ENCODE peak calls at places on chromosomes 13 and 19, in eight cellular contexts. F is tibial nerve, U is GM23248, H is neuronal stem cell, K is left ventricle myocardium inferior, M is mammary epithelial cell, Z is stomach, A is cardiac muscle cell. C is an unnamed sample.

GRCh38 chr19:58003153-58003828 is 671 bp upstream of the ZNF606 start:
- DNase-seq in Z (no peak), U (peak; percentile 46), A (peak; percentile 42), H (no peak), K (no peak), F (no peak), M (no peak), C (no peak)

GRCh38 chr13:35810286-35810685 is 320.9 kb downstream of the DCLK1 start:
- DNase-seq in Z (no peak), F (no peak), K (no peak), H (no peak), M (no peak), A (no peak), U (no peak), C (no peak)

GRCh38 chr13:30088312-30088855 is 219.0 kb downstream of the KATNAL1 start:
- DNase-seq in K (no peak), Z (no peak), U (no peak), F (no peak), M (no peak), A (no peak), H (no peak), C (no peak)

GRCh38 chr19:20607943-20608342 is 42.4 kb upstream of the ZNF737 start:
- DNase-seq in H (no peak), K (no peak), F (no peak), M (no peak), A (no peak), Z (no peak), U (no peak), C (no peak)

GRCh38 chr19:15427991-15428471 is 9.2 kb upstream of the AKAP8L start:
- DNase-seq in U (no peak), F (no peak), H (no peak), M (no peak), A (no peak), K (no peak), Z (no peak), C (no peak)

GRCh38 chr13:41520016-41520698 is 62.8 kb downstream of the RGCC start:
- DNase-seq in H (no peak), Z (no peak), K (no peak), A (no peak), F (no peak), M (no peak), U (peak; percentile 40), C (no peak)

GRCh38 chr19:3691372-3691716 is 8.9 kb downstream of the PIP5K1C start:
- DNase-seq in Z (no peak), F (no peak), K (no peak), M (no peak), U (no peak), H (no peak), A (no peak), C (no peak)

GRCh38 chr19:12676928-12677327 is 4.8 kb downstream of the DHPS start:
- DNase-seq in H (no peak), Z (no peak), A (no peak), F (no peak), U (no peak), M (no peak), K (no peak), C (no peak)

GRCh38 chr19:54192972-54193371 is 1.9 kb downstream of the TSEN34 start:
- DNase-seq in H (no peak), F (no peak), M (no peak), Z (no peak), A (no peak), K (no peak), U (no peak), C (no peak)

GRCh38 chr13:101941095-101941777 is 460.6 kb downstream of the FGF14 start:
- DNase-seq in A (peak; percentile 2), H (no peak), K (no peak), M (no peak), U (peak; percentile 16), F (no peak), Z (no peak), C (no peak)

GRCh38 chr19:11984986-11985385 is 20.1 kb downstream of the ZNF763 start:
- DNase-seq in M (no peak), H (no peak), F (no peak), U (no peak), Z (no peak), A (peak; percentile 41), K (no peak), C (no peak)

GRCh38 chr13:45545686-45546409 is 69.7 kb downstream of the ERICH6B start:
- DNase-seq in U (peak; percentile 4), A (no peak), Z (no peak), F (no peak), M (no peak), H (no peak), K (no peak), C (no peak)

GRCh38 chr19:58395220-58395978 is at the start of gene RNF225:
- DNase-seq in K (no peak), M (peak; percentile 71), F (no peak), A (no peak), H (no peak), Z (no peak), U (no peak), C (no peak)

GRCh38 chr19:43798546-43799409 is 3.5 kb downstream of the LYPD5 start:
- DNase-seq in F (no peak), Z (peak; percentile 62), U (peak; percentile 63), A (peak; percentile 7), H (no peak), K (no peak), M (peak; percentile 90), C (peak; percentile 28)

GRCh38 chr19:2550431-2551171 is 74.7 kb downstream of the GADD45B start:
- DNase-seq in K (peak; percentile 62), M (no peak), U (peak; percentile 42), H (no peak), Z (no peak), F (no peak), A (no peak), C (peak; percentile 45)

GRCh38 chr13:99220199-99220931 is 19.7 kb downstream of the UBAC2 start:
- DNase-seq in K (no peak), F (no peak), A (no peak), H (no peak), U (no peak), M (no peak), Z (no peak), C (no peak)

GRCh38 chr19:4986056-4986455 is 17.1 kb downstream of the KDM4B start:
- DNase-seq in M (no peak), Z (no peak), U (no peak), A (no peak), H (no peak), K (no peak), F (no peak), C (no peak)

GRCh38 chr19:51020988-51021651 is 1.6 kb upstream of the KLK10 start:
- DNase-seq in A (peak; percentile 58), K (no peak), M (peak; percentile 76), H (peak; percentile 38), F (peak; percentile 40), U (peak; percentile 69), Z (peak; percentile 34), C (no peak)

GRCh38 chr19:35224681-35225604 is 3.6 kb downstream of the FAM187B start:
- DNase-seq in A (no peak), M (no peak), F (no peak), H (no peak), K (no peak), U (no peak), Z (no peak), C (no peak)

GRCh38 chr13:45108716-45109706 is 11.3 kb upstream of the GTF2F2 start:
- DNase-seq in U (peak; percentile 32), F (no peak), H (no peak), K (no peak), Z (no peak), M (peak; percentile 21), A (no peak), C (no peak)

GRCh38 chr13:72390909-72391308 is 336.5 kb downstream of the MZT1 start:
- DNase-seq in F (no peak), U (no peak), H (no peak), M (peak; percentile 97), Z (no peak), K (no peak), A (no peak), C (no peak)

GRCh38 chr13:78168981-78169380 is 250.3 kb upstream of the EDNRB start:
- DNase-seq in K (no peak), Z (no peak), A (no peak), H (no peak), F (no peak), M (no peak), U (no peak), C (no peak)
- H3K27ac ChIP-seq in K (no peak overlapping the region), Z (no peak overlapping the region), A (no peak overlapping the region), H (no peak overlapping the region), F (no peak overlapping the region), M (no peak overlapping the region), U (no peak overlapping the region), C (no peak overlapping the region)

DNA sequence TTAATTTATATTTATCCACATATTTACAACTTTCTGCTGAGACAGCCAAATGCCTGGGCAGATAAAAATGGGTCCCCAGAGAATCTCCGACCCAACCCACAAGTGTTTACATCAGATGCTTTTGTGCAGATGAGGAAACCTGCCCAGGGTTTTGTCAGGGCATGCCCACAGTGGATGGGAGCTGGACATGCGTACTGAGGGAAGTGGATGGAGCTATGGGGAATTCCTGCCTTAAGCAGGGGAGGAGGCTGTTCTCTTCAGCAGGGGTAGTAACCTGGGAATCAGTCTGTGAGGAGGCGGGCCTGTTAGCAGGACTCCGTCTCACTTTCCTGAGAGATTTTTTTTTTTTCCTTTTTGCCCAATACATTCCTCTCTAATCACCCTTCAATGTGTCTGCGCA is 122.9 kb downstream of the RFC3 start:
- DNase-seq in F (no peak), A (no peak), U (no peak), Z (no peak), K (no peak), M (peak; percentile 97), H (peak; percentile 17), C (no peak)
- H3K27ac ChIP-seq in F (no peak overlapping the region), A (no peak overlapping the region), U (no peak overlapping the region), Z (no peak overlapping the region), K (no peak overlapping the region), M (peak overlapping the region; percentile 70), H (peak overlapping the region; percentile 45), C (no peak overlapping the region)

GRCh38 chr19:46725036-46725820 is 8.3 kb upstream of the PRKD2 start:
- DNase-seq in Z (no peak), A (no peak), K (no peak), H (no peak), M (no peak), F (no peak), U (no peak), C (no peak)
- H3K27ac ChIP-seq in Z (no peak overlapping the region), A (no peak overlapping the region), K (no peak overlapping the region), H (no peak overlapping the region), M (no peak overlapping the region), F (no peak overlapping the region), U (no peak overlapping the region), C (no peak overlapping the region)

GRCh38 chr13:34011552-34012085 is 193.7 kb downstream of the RFC3 start:
- DNase-seq in K (no peak), U (no peak), F (no peak), A (peak; percentile 11), Z (no peak), M (no peak), H (no peak), C (no peak)
- H3K27ac ChIP-seq in K (no peak overlapping the region), U (no peak overlapping the region), F (no peak overlapping the region), A (no peak overlapping the region), Z (no peak overlapping the region), M (no peak overlapping the region), H (no peak overlapping the region), C (no peak overlapping the region)

GRCh38 chr19:7521551-7522071 is 813 bp upstream of the MCOLN1 start:
- DNase-seq in H (no peak), U (no peak), K (no peak), Z (no peak), A (no peak), M (no peak), F (no peak), C (no peak)
- H3K27ac ChIP-seq in H (no peak overlapping the region), U (no peak overlapping the region), K (peak overlapping the region; percentile 79), Z (peak overlapping the region; percentile 82), A (no peak overlapping the region), M (no peak overlapping the region), F (peak overlapping the region; percentile 51), C (peak overlapping the region; percentile 75)

C was measured in substantia nigra.